ENCODE peak calls at places on chromosomes 4 and X, in six cellular contexts. M, E, H, V, I and K are unnamed samples.

GRCh38 chr4:13294961-13295605 is 189.1 kb downstream of the RAB28 start:
- DNase-seq in V (no peak), M (no peak), I (no peak), H (no peak), E (no peak), K (peak)

GRCh38 chr4:10619220-10619619 is 65.3 kb downstream of the CLNK start:
- DNase-seq in M (peak), H (no peak), I (no peak), V (no peak), E (no peak), K (no peak)

GRCh38 chr4:78222575-78223186 is 165.6 kb downstream of the FRAS1 start:
- DNase-seq in H (peak), E (peak), I (no peak), V (no peak), M (no peak), K (no peak)

GRCh38 chr4:127634181-127634580 is 1.4 kb downstream of the INTU start:
- DNase-seq in E (no peak), I (no peak), V (no peak), H (no peak), M (peak), K (peak)

GRCh38 chr4:157574606-157575005 is 354.1 kb downstream of the GRIA2 start:
- DNase-seq in H (no peak), V (no peak), E (no peak), I (no peak), M (no peak), K (no peak)

GRCh38 chr4:140027135-140027534 is 126.8 kb downstream of the MAML3 start:
- DNase-seq in E (no peak), M (no peak), V (no peak), I (no peak), H (no peak), K (no peak)

GRCh38 chrX:7514871-7515599 is 327.9 kb upstream of the VCX start:
- DNase-seq in H (no peak), E (no peak), M (no peak), I (no peak), V (no peak), K (no peak)

GRCh38 chrX:67604979-67605703 is 61.3 kb downstream of the AR start:
- DNase-seq in V (no peak), I (no peak), E (no peak), H (peak), M (peak), K (peak)

GRCh38 chr4:83599183-83599582 is 63.3 kb downstream of the GPAT3 start:
- DNase-seq in E (no peak), V (no peak), H (peak), I (peak), M (peak), K (peak)

GRCh38 chrX:23554304-23554703 is 113.0 kb upstream of the PRDX4 start:
- DNase-seq in E (peak), M (peak), H (peak), V (no peak), I (no peak), K (peak)

GRCh38 chr4:156595041-156595440 is 376.6 kb downstream of the PDGFC start:
- DNase-seq in I (no peak), H (no peak), E (no peak), V (no peak), M (peak), K (no peak)

GRCh38 chrX:95056901-95057300 is 1382.9 kb downstream of the FAM133A start:
- DNase-seq in E (no peak), M (peak), I (no peak), H (peak), V (no peak), K (no peak)

GRCh38 chr4:74540193-74540592 is 95.3 kb downstream of the AREG start:
- DNase-seq in I (no peak), M (peak), V (no peak), E (no peak), H (no peak), K (no peak)

GRCh38 chr4:158193171-158193749 is 17.0 kb upstream of the TMEM144 start:
- DNase-seq in I (no peak), V (no peak), H (peak), M (peak), E (peak), K (peak)

GRCh38 chrX:69618803-69619202 is 2.9 kb downstream of the EDA start:
- DNase-seq in E (no peak), H (peak), M (peak), V (no peak), I (no peak), K (peak)

GRCh38 chrX:150038977-150039599 is 100.8 kb upstream of the EOLA2 start:
- DNase-seq in V (no peak), M (peak), E (no peak), I (no peak), H (no peak), K (peak)

GRCh38 chrX:118594697-118595420 is 99.2 kb downstream of the DOCK11 start:
- DNase-seq in E (no peak), I (no peak), H (no peak), V (no peak), M (no peak), K (no peak)

GRCh38 chr4:17811078-17811603 is 362 bp downstream of the NCAPG start:
- DNase-seq in E (no peak), M (no peak), H (no peak), V (no peak), I (no peak), K (no peak)

GRCh38 chr4:73308286-73308685 is 49.7 kb upstream of the ANKRD17 start:
- DNase-seq in E (no peak), V (no peak), H (peak), I (no peak), M (peak), K (peak)

GRCh38 chr4:73603854-73604584 is 16.2 kb downstream of the RASSF6 start:
- DNase-seq in H (no peak), E (no peak), V (no peak), I (no peak), M (peak), K (peak)

GRCh38 chrX:86133761-86134160 is 14.5 kb upstream of the DACH2 start:
- DNase-seq in V (no peak), I (no peak), H (peak), M (peak), E (no peak), K (peak)

GRCh38 chrX:107483976-107484726 is 34.7 kb downstream of the FRMPD3 start:
- DNase-seq in M (no peak), E (peak), V (no peak), I (no peak), H (peak), K (peak)

GRCh38 chr4:6443035-6444023 is 29.1 kb downstream of the PPP2R2C start:
- DNase-seq in E (no peak), I (no peak), V (no peak), H (no peak), M (no peak), K (no peak)

GRCh38 chr4:41178372-41179085 is 35.8 kb downstream of the APBB2 start:
- DNase-seq in E (no peak), H (no peak), V (no peak), M (peak), I (no peak), K (peak)

GRCh38 chrX:132040066-132040465 is 17.0 kb downstream of the STK26 start:
- DNase-seq in I (no peak), H (no peak), M (no peak), E (no peak), V (no peak), K (no peak)

GRCh38 chr4:150164956-150165355 is 86.7 kb downstream of the DCLK2 start:
- DNase-seq in V (no peak), M (no peak), E (no peak), H (no peak), I (no peak), K (no peak)

GRCh38 chrX:110944793-110945466 is 149.3 kb upstream of the CHRDL1 start:
- DNase-seq in V (no peak), I (peak), E (peak), H (peak), M (no peak), K (no peak)
- H3K4me3 ChIP-seq in V (peak), I (no peak), E (no peak), H (no peak), M (no peak), K (peak)

DNA sequence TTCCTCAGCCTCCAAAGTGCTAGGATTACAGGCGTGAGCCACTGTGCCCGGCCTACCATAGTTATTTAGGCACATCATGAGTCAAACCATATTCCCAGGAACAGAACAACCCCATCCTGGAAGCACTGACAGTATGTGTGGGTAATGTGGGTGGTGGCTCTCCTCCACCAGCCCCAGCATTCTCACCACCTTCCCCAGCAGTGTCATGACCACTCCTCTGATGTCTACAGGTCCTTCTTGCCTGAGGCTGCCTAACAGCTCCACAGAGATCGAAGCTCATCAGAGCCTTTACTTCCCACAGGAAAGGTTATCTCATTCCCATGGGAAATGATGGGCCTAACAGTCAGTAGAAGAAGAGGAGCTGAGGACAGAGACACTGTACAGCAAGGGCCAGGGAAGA is 129.5 kb upstream of the GPC4 start:
- DNase-seq in E (no peak), H (no peak), M (no peak), V (no peak), I (peak), K (no peak)
- H3K4ac ChIP-seq in E (no peak), H (no peak), M (no peak), V (no peak), I (peak), K (no peak)

GRCh38 chr4:4386296-4386735 is 586 bp upstream of the NSG1 start:
- DNase-seq in H (no peak), I (no peak), E (no peak), V (no peak), M (no peak), K (peak)
- H3K4me3 ChIP-seq in H (peak), I (peak), E (peak), V (peak), M (peak), K (peak)

GRCh38 chr4:24589448-24589847 is 5.1 kb upstream of the DHX15 start:
- DNase-seq in V (no peak), E (no peak), I (no peak), H (no peak), M (no peak), K (no peak)

GRCh38 chr4:24582235-24582863 is 2.0 kb downstream of the DHX15 start:
- DNase-seq in E (no peak), M (no peak), V (no peak), H (peak), I (no peak), K (no peak)

GRCh38 chr4:24588216-24588954 is 4.0 kb upstream of the DHX15 start:
- DNase-seq in V (no peak), M (no peak), I (no peak), H (no peak), E (no peak), K (no peak)

GRCh38 chr4:24583451-24584174 is 741 bp downstream of the DHX15 start:
- DNase-seq in V (peak), E (peak), I (peak), M (peak), H (peak), K (peak)

GRCh38 chr4:24584175-24584850 is at the start of gene DHX15:
- DNase-seq in M (peak), V (peak), H (peak), E (peak), I (peak), K (peak)
- H3K4ac ChIP-seq in M (peak), V (peak), H (peak), E (peak), I (peak), K (peak)

GRCh38 chrX:153828723-153829548 is 1.4 kb downstream of the PDZD4 start:
- DNase-seq in H (peak), V (no peak), E (peak), I (no peak), M (no peak), K (peak)

GRCh38 chrX:153827903-153828302 is 2.4 kb downstream of the PDZD4 start:
- DNase-seq in I (no peak), M (no peak), V (no peak), H (no peak), E (no peak), K (no peak)

GRCh38 chrX:153827016-153827415 is 3.3 kb downstream of the PDZD4 start:
- DNase-seq in M (no peak), V (no peak), H (peak), E (no peak), I (no peak), K (no peak)

GRCh38 chrX:153829549-153829798 is 870 bp downstream of the PDZD4 start:
- DNase-seq in H (no peak), E (no peak), M (no peak), V (no peak), I (no peak), K (no peak)

DNA sequence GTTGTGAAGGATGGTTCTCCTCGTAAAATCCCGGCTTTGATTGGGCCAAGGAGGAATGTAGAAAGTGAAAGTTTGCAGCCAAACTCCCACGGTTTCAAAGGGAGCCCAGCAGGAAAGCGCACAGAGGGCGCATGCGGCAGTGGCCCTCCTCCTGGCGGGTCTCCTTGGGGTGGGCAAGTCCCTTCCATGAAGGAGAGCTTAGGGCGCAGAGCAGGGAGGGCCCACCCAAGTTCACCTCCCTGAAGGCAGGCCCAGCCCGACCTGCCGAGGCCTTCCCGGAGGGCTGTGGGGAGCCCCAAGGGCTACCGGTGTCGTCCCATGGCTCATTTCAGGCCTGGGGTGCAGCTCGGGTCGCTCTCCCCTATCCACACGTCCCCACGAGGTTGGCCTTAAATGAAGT is 2.0 kb downstream of the PDZD4 start:
- DNase-seq in V (no peak), H (peak), I (no peak), M (no peak), E (no peak), K (no peak)
- H3K4me3 ChIP-seq in V (peak), H (no peak), I (no peak), M (no peak), E (peak), K (peak)

DNA sequence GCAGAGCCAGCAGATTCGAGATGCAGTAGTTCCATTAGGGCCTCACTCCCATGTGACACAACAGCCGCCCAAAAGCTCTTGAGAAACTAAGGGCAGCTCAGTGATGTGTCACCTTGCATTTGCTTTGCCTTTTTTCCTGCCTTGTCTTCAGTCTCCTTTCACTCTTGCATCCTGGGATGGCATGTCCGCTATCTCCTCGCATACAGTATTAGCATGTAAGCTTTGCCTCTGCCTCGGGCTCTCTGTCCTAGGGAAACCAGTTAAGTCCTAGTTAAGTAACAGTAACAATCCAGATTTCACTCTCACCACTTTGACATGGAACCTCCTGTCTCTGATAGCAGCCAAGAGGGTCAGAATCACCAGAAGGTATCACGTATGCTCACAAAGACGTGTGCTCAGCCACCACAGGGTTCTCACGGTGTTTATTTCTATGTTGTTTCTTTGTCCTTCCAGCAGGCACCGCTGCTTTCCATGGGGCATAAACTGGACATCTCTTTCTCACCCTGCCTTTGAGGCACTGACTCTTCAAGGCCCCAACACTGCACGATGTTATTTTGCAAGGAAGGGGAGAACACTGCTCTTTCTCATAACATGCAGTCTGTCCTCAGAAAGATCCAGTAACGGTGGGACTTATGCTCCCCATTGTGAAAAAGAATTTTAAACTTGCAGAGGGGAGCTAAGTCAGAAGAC is 26.7 kb upstream of the SORBS2 start:
- DNase-seq in H (peak), E (no peak), I (peak), V (no peak), M (peak), K (no peak)
- H3K4ac ChIP-seq in H (peak), E (no peak), I (peak), V (peak), M (peak), K (peak)